ENCODE peak calls at places on chromosomes 7 and 10, in four cellular contexts. V is K562, K is GM12878, F is HCT116. C is an unnamed sample.
A peak's percentile ranks its signal among the peaks of the same experiment; 100 is the strongest.

GRCh38 chr7:37212526-37212925 is 236.1 kb downstream of the ELMO1 start:
- DNase-seq in K (no peak), V (no peak), F (no peak), C (no peak)

GRCh38 chr7:7228967-7229366 is 46.6 kb downstream of the C1GALT1 start:
- DNase-seq in K (no peak), F (no peak), V (no peak), C (no peak)

GRCh38 chr10:68333452-68333851 is 724 bp upstream of the PBLD start:
- DNase-seq in K (no peak), V (no peak), F (no peak), C (no peak)

GRCh38 chr7:50661345-50662058 is 96.3 kb upstream of the DDC start:
- DNase-seq in K (no peak), F (no peak), V (no peak), C (no peak)

GRCh38 chr10:112208981-112209380 is 25.4 kb upstream of the GPAM start:
- DNase-seq in F (no peak), K (no peak), V (no peak), C (no peak)

GRCh38 chr10:81081887-81082620 is 544.4 kb downstream of the SH2D4B start:
- DNase-seq in K (no peak), F (no peak), V (peak; percentile 2), C (no peak)

GRCh38 chr7:6290345-6290744 is 17.9 kb upstream of the CYTH3 start:
- DNase-seq in F (no peak), V (peak; percentile 40), K (no peak), C (no peak)

GRCh38 chr7:1931248-1931950 is 261.3 kb downstream of the ELFN1 start:
- DNase-seq in F (no peak), K (no peak), V (no peak), C (no peak)

GRCh38 chr7:112161253-112162160 is 44.7 kb downstream of the DOCK4 start:
- DNase-seq in K (no peak), F (no peak), V (no peak), C (no peak)

GRCh38 chr10:131848741-131849590 is 51.8 kb upstream of the PPP2R2D start:
- DNase-seq in V (no peak), F (no peak), K (no peak), C (no peak)

GRCh38 chr10:86795353-86795752 is 38.9 kb downstream of the BMPR1A start:
- DNase-seq in V (peak; percentile 68), K (no peak), F (peak; percentile 34), C (peak; percentile 33)

GRCh38 chr10:91634898-91635297 is 2.0 kb upstream of the PPP1R3C start:
- DNase-seq in K (no peak), F (no peak), V (no peak), C (no peak)

GRCh38 chr7:102286237-102287081 is at the start of gene SH2B2:
- DNase-seq in V (peak; percentile 84), F (no peak), K (no peak), C (no peak)

GRCh38 chr7:142782922-142783900 is 12.4 kb downstream of the PRSS2 start:
- DNase-seq in K (peak; percentile 66), F (peak; percentile 89), V (peak; percentile 96), C (peak; percentile 92)

GRCh38 chr7:134870781-134871180 is 91.3 kb downstream of the CALD1 start:
- DNase-seq in V (no peak), F (no peak), K (no peak), C (no peak)

GRCh38 chr10:97850446-97850845 is 803 bp downstream of the GOLGA7B start:
- DNase-seq in K (no peak), V (no peak), F (no peak), C (no peak)
- TF ChIP-seq YY1 in K (no peak), V (no peak), F (no peak), C (no peak)

DNA sequence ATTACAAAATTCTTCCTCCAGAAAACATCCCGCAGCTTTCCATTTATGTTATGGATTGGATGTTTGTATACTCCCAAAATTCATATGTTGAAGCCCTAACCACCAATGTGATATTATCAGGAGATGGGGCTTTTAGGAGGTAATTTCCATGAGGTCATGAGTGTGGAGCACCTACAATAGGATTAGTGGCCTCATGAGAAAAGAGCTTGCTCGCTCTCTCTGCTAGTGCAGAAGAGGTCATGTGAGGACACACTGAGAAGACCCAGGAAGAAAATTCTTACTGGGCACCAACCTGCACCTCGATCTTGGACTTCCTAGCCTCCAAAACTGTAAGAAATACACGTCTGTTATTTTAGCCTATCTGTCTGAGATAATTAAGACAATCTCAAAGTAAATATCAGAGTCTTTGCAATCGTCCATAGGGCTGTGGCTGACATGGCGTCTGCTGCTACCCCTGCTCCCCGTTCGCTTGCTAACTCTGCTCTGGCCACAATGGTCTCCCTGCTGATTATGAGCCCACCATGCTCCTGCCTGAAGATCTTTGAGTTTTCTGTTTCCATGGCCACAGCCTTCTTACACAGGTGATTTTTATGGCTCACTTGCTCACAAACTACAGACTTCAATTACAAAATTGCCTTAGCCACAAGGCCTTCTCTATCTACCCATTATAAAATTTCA is 333.3 kb downstream of the CACNA2D1 start:
- DNase-seq in F (no peak), K (no peak), V (no peak), C (no peak)
- TF ChIP-seq ZNF274 in F (no peak), K (no peak), V (no peak), C (no peak)

DNA sequence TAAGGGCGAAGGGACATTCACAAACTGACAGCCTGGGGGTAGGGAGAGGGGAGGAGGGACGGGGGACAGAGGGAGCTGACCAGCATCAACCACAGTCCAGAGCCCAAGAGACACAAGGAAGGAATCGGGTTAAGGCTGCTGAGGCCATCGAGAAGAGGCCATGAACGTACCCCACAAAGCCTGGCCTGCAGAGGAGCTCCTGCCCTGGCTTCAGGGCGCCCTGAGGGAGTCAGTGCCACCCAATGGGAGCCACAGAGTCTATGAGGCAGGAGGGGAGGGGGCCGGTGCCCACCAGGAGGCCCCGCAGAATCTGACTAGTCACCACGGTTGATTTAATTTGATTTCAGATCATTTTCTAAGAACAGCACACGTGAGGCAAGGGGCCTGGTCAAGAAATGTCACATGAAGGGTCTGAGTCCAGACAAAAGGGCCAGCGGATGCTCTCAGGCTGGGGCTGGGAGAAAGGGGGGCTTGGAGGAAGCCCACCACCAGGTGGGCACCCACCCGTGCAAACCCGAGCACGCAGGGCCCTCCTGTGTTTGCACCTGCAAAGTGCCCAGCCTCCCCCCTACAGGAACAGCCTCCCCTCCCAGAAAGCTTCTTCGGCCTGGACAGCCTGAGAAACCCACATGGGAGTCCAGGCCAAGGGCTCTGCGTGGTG is 40.4 kb downstream of the CAMK2B start:
- DNase-seq in F (no peak), K (no peak), V (no peak), C (no peak)
- TF ChIP-seq YY1 in F (no peak), K (no peak), V (no peak), C (no peak)

DNA sequence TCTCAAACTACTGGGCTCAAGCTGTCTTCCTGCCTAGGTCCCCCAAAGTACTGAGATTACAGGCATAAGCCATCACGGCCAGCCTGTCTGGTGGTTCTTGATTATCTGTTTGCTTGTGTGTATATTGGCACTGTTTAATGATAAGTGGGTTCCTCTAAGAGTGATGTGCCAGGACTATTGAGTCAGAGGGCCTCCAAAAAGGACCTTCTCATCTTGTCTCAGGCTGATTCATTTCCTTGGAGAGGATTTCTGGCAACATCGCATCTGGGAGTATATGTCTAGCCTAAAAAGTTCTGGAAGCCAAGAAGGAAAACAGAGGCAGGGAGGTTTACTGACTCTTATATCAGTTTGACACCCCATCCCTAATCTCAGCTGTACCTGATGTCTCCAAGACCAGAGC is 27.1 kb upstream of the AKAP9 start:
- DNase-seq in V (no peak), F (no peak), K (no peak), C (no peak)
- TF ChIP-seq ZNF274 in V (no peak), F (no peak), K (no peak), C (no peak)